ENCODE peak calls at places on chromosomes 1 and 21, in eight cellular contexts. T, Y, P, F, N, Z, S and W are unnamed samples.

GRCh38 chr1:159783724-159784123 is 3.0 kb downstream of the DUSP23 start:
- DNase-seq in Y (no peak), S (no peak), Z (no peak), F (no peak), P (no peak), T (no peak), N (no peak), W (no peak)

GRCh38 chr1:87202922-87203655 is 125.6 kb upstream of the LMO4 start:
- DNase-seq in N (no peak), Z (no peak), F (no peak), Y (no peak), S (no peak), P (no peak), T (no peak), W (no peak)

GRCh38 chr1:147515046-147515869 is 26.0 kb upstream of the BCL9 start:
- DNase-seq in Y (peak; percentile 26), P (no peak), N (no peak), Z (no peak), F (no peak), S (no peak), T (no peak), W (no peak)

GRCh38 chr1:245874942-245875580 is 632.0 kb downstream of the SMYD3 start:
- DNase-seq in Y (no peak), P (peak; percentile 94), F (peak; percentile 27), N (peak; percentile 95), T (peak; percentile 2), S (no peak), Z (peak; percentile 62), W (no peak)

GRCh38 chr21:18951291-18952038 is 547.9 kb upstream of the TMPRSS15 start:
- DNase-seq in Y (peak; percentile 13), N (no peak), F (no peak), T (peak; percentile 5), Z (no peak), P (no peak), S (no peak), W (peak; percentile 51)

GRCh38 chr1:156248323-156248683 is 447 bp upstream of the PAQR6 start:
- DNase-seq in N (no peak), S (no peak), Z (no peak), Y (no peak), T (no peak), F (no peak), P (no peak), W (no peak)

GRCh38 chr1:27526569-27527222 is 36.7 kb upstream of the WASF2 start:
- DNase-seq in Z (no peak), Y (peak; percentile 62), N (no peak), S (no peak), F (no peak), T (no peak), P (no peak), W (no peak)

GRCh38 chr1:180975551-180975950 is 47.1 kb downstream of the STX6 start:
- DNase-seq in S (no peak), Z (no peak), P (no peak), N (no peak), T (no peak), Y (no peak), F (no peak), W (peak; percentile 38)

GRCh38 chr1:218778257-218778656 is 395.4 kb upstream of the LYPLAL1 start:
- DNase-seq in S (no peak), Z (no peak), Y (no peak), T (no peak), N (no peak), P (no peak), F (no peak), W (no peak)

GRCh38 chr1:56992318-56993136 is 26.7 kb upstream of the C8B start:
- DNase-seq in F (no peak), P (no peak), T (no peak), Z (no peak), Y (no peak), S (no peak), N (no peak), W (no peak)

GRCh38 chr21:29640233-29640554 is 299.6 kb downstream of the GRIK1 start:
- DNase-seq in T (no peak), N (no peak), F (no peak), S (no peak), P (no peak), Z (no peak), Y (no peak), W (no peak)

GRCh38 chr1:18124977-18125376 is 17.4 kb downstream of the IGSF21 start:
- DNase-seq in P (no peak), Y (no peak), F (no peak), S (no peak), T (no peak), Z (no peak), N (no peak), W (no peak)

GRCh38 chr1:107965112-107965991 is at the start of gene VAV3:
- DNase-seq in F (peak; percentile 75), N (peak; percentile 55), T (peak; percentile 76), S (peak; percentile 89), Y (peak; percentile 78), P (peak; percentile 88), Z (no peak), W (peak; percentile 88)

GRCh38 chr1:78145105-78145580 is 99.4 kb downstream of the GIPC2 start:
- DNase-seq in Y (peak; percentile 60), S (no peak), N (peak; percentile 62), T (peak; percentile 86), P (peak; percentile 30), F (peak; percentile 43), Z (no peak), W (peak; percentile 55)

GRCh38 chr21:21921410-21922232 is 923.4 kb downstream of the NCAM2 start:
- DNase-seq in P (no peak), T (no peak), S (no peak), N (no peak), Y (no peak), F (no peak), Z (no peak), W (no peak)

GRCh38 chr1:159439422-159439821 is at the start of gene OR10J1:
- DNase-seq in S (no peak), Y (no peak), P (no peak), F (no peak), N (no peak), T (no peak), Z (no peak), W (no peak)

GRCh38 chr21:45264919-45265515 is 22.7 kb downstream of the POFUT2 start:
- DNase-seq in Z (no peak), T (no peak), N (no peak), S (peak; percentile 71), F (peak; percentile 4), P (no peak), Y (no peak), W (no peak)

GRCh38 chr1:208137144-208137682 is 107.0 kb downstream of the PLXNA2 start:
- DNase-seq in P (no peak), Z (no peak), Y (no peak), N (no peak), T (peak; percentile 79), F (no peak), S (no peak), W (peak; percentile 80)

GRCh38 chr1:43554444-43554992 is 23.8 kb downstream of the PTPRF start:
- DNase-seq in N (no peak), Y (peak; percentile 56), S (no peak), F (no peak), T (no peak), P (no peak), Z (no peak), W (peak; percentile 34)

GRCh38 chr1:109620396-109620817 is 770 bp downstream of the AMPD2 start:
- DNase-seq in S (no peak), F (no peak), Z (no peak), P (peak; percentile 54), N (no peak), Y (no peak), T (no peak), W (no peak)

GRCh38 chr1:14996133-14997050 is 157.2 kb upstream of the TMEM51 start:
- DNase-seq in P (no peak), F (no peak), S (no peak), T (no peak), Z (peak; percentile 28), N (no peak), Y (no peak), W (no peak)

GRCh38 chr1:33460947-33461629 is 11.4 kb upstream of the ZSCAN20 start:
- DNase-seq in Y (no peak), T (no peak), F (peak; percentile 72), Z (no peak), P (peak; percentile 34), S (peak; percentile 76), N (peak; percentile 65), W (no peak)

GRCh38 chr1:23643668-23644554 is 47.7 kb upstream of the RPL11 start:
- DNase-seq in Y (no peak), N (no peak), P (no peak), F (no peak), T (no peak), Z (no peak), S (no peak), W (no peak)

GRCh38 chr1:220652995-220653394 is 37.2 kb upstream of the C1orf115 start:
- DNase-seq in Y (no peak), S (no peak), Z (no peak), N (no peak), P (no peak), T (peak; percentile 74), F (no peak), W (peak; percentile 97)